ENCODE peak calls at places on chromosome 11, in four cellular contexts. I is fibroblast of the aortic adventitia; K is HTR-8/SVneo; P is activated CD4-positive, CD25-positive, alpha-beta regulatory T cell treated with anti-CD3 and anti-CD28 coated beads, Interleukin-2, amount 50 U/mL, for 16 hours. Y is an unnamed sample.

GRCh38 chr11:66015936-66016792 is 4.4 kb downstream of the CST6 start:
- DNase-seq in I (no peak), K (no peak), P (no peak), Y (no peak)

GRCh38 chr11:14642453-14642852 is 1.2 kb upstream of the PDE3B start:
- DNase-seq in I (no peak), K (no peak), P (no peak), Y (no peak)

GRCh38 chr11:35126000-35126878 is 12.7 kb upstream of the CD44 start:
- DNase-seq in K (no peak), P (no peak), I (no peak), Y (no peak)

GRCh38 chr11:8863838-8864237 is 47.2 kb upstream of the AKIP1 start:
- DNase-seq in I (peak), P (no peak), K (peak), Y (no peak)

GRCh38 chr11:19918302-19919049 is 205.8 kb downstream of the NAV2 start:
- DNase-seq in P (no peak), K (no peak), I (peak), Y (no peak)

GRCh38 chr11:62500066-62501035 is 46.3 kb downstream of the AHNAK start:
- DNase-seq in I (no peak), P (no peak), K (no peak), Y (no peak)

GRCh38 chr11:121426476-121427454 is 25.3 kb upstream of the SORL1 start:
- DNase-seq in P (no peak), I (no peak), K (no peak), Y (no peak)

GRCh38 chr11:128164090-128164741 is 423.1 kb downstream of the ETS1 start:
- DNase-seq in I (no peak), K (no peak), P (no peak), Y (no peak)

GRCh38 chr11:6618117-6619020 is 853 bp downstream of the TPP1 start:
- DNase-seq in K (no peak), P (peak), I (peak), Y (peak)

GRCh38 chr11:35579557-35580396 is 38.5 kb upstream of the FJX1 start:
- DNase-seq in I (peak), K (peak), P (no peak), Y (peak)

GRCh38 chr11:121958978-121959340 is 157.1 kb downstream of the BLID start:
- DNase-seq in P (no peak), K (no peak), I (peak), Y (no peak)

GRCh38 chr11:68314886-68315580 is 2.6 kb downstream of the LRP5 start:
- DNase-seq in K (no peak), I (no peak), P (no peak), Y (peak)

GRCh38 chr11:119100246-119100959 is 1.2 kb downstream of the DPAGT1 start:
- DNase-seq in I (peak), K (peak), P (no peak), Y (no peak)